ENCODE peak calls at places on chromosomes 2 and 18, in five cellular contexts. G is hypothalamus, I is NCI-H1092 treated with DMSO at 0.1 percent for 48 hours, V is fibroblast of mammary gland, Q is kidney glomerular epithelial cell. Z is an unnamed sample.

GRCh38 chr2:234483568-234484251 is 13.2 kb downstream of the ARL4C start:
- DNase-seq in G (no peak), I (no peak), V (no peak), Q (no peak), Z (peak)

GRCh38 chr2:165970663-165971062 is 17.1 kb upstream of the TTC21B start:
- DNase-seq in G (no peak), I (no peak), V (no peak), Q (no peak), Z (no peak)

GRCh38 chr2:108583903-108584520 is 49.7 kb downstream of the LIMS1 start:
- DNase-seq in G (peak), I (peak), V (peak), Q (peak), Z (peak)

GRCh38 chr2:86621290-86621943 is 2.2 kb downstream of the RNF103 start:
- DNase-seq in G (no peak), I (no peak), V (no peak), Q (peak), Z (peak)

GRCh38 chr2:113274427-113274826 is 4.3 kb downstream of the PAX8 start:
- DNase-seq in G (no peak), I (no peak), V (no peak), Q (no peak), Z (no peak)

GRCh38 chr2:217160103-217160502 is 300.2 kb upstream of the TNP1 start:
- DNase-seq in G (no peak), I (no peak), V (peak), Q (peak), Z (peak)

GRCh38 chr2:127423476-127423840 is 5.2 kb downstream of the PROC start:
- DNase-seq in G (no peak), I (peak), V (no peak), Q (no peak), Z (no peak)

GRCh38 chr18:62566199-62566598 is 43.4 kb downstream of the ZCCHC2 start:
- DNase-seq in G (no peak), I (peak), V (peak), Q (no peak), Z (peak)

GRCh38 chr2:176125215-176126054 is 2.9 kb downstream of the HOXD9 start:
- DNase-seq in G (no peak), I (no peak), V (no peak), Q (no peak), Z (no peak)

GRCh38 chr2:100246163-100247145 is 75.8 kb downstream of the LONRF2 start:
- DNase-seq in G (no peak), I (no peak), V (peak), Q (no peak), Z (peak)

GRCh38 chr2:85790032-85790431 is 36.2 kb downstream of the ATOH8 start:
- DNase-seq in G (no peak), I (no peak), V (no peak), Q (no peak), Z (no peak)

GRCh38 chr18:41466436-41467160 is 488.4 kb upstream of the PIK3C3 start:
- DNase-seq in G (no peak), I (no peak), V (no peak), Q (no peak), Z (no peak)

GRCh38 chr2:103123516-103123915 is 361.7 kb downstream of the TMEM182 start:
- DNase-seq in G (no peak), I (no peak), V (no peak), Q (no peak), Z (no peak)

GRCh38 chr2:75246441-75247167 is 47.3 kb upstream of the TACR1 start:
- DNase-seq in G (no peak), I (no peak), V (no peak), Q (no peak), Z (peak)

GRCh38 chr2:70851704-70852103 is 16.1 kb upstream of the CD207 start:
- DNase-seq in G (no peak), I (no peak), V (peak), Q (no peak), Z (peak)

GRCh38 chr2:181231151-181231550 is 226.0 kb upstream of the ITGA4 start:
- DNase-seq in G (no peak), I (no peak), V (peak), Q (no peak), Z (peak)

GRCh38 chr18:11310476-11311086 is 161.2 kb upstream of the PIEZO2 start:
- DNase-seq in G (no peak), I (no peak), V (peak), Q (peak), Z (peak)

GRCh38 chr18:25561923-25562322 is 210.0 kb upstream of the ZNF521 start:
- DNase-seq in G (no peak), I (no peak), V (peak), Q (no peak), Z (peak)

GRCh38 chr18:62183578-62184195 is 3.2 kb downstream of the PIGN start:
- DNase-seq in G (no peak), I (peak), V (peak), Q (peak), Z (peak)

GRCh38 chr2:163659224-163659623 is 76.6 kb downstream of the FIGN start:
- DNase-seq in G (no peak), I (no peak), V (peak), Q (peak), Z (peak)

GRCh38 chr2:239772721-239773120 is 252.4 kb downstream of the NDUFA10 start:
- DNase-seq in G (no peak), I (no peak), V (no peak), Q (no peak), Z (no peak)

GRCh38 chr2:153109793-153110192 is 368.8 kb downstream of the RPRM start:
- DNase-seq in G (no peak), I (no peak), V (no peak), Q (no peak), Z (no peak)

GRCh38 chr2:9394816-9395215 is 28.5 kb downstream of the ITGB1BP1 start:
- DNase-seq in G (no peak), I (no peak), V (no peak), Q (no peak), Z (no peak)

GRCh38 chr2:149573760-149574159 is 13.8 kb downstream of the MMADHC start:
- DNase-seq in G (no peak), I (no peak), V (peak), Q (no peak), Z (peak)

GRCh38 chr18:49460958-49461601 is 635 bp upstream of the DYM start:
- DNase-seq in G (no peak), I (no peak), V (peak), Q (no peak), Z (peak)

GRCh38 chr2:85395912-85396475 is 14.2 kb downstream of the CAPG start:
- DNase-seq in G (no peak), I (no peak), V (no peak), Q (no peak), Z (no peak)

GRCh38 chr18:355678-356077 is 87.8 kb upstream of the THOC1 start:
- DNase-seq in G (no peak), I (no peak), V (no peak), Q (no peak), Z (no peak)

GRCh38 chr2:98891591-98891990 is 44.4 kb downstream of the CRACDL start:
- DNase-seq in G (no peak), I (no peak), V (no peak), Q (no peak), Z (no peak)

GRCh38 chr18:3305933-3306332 is 44.0 kb downstream of the MYL12B start:
- DNase-seq in G (no peak), I (no peak), V (peak), Q (no peak), Z (peak)

GRCh38 chr2:102418421-102418961 is 4.5 kb upstream of the IL18RAP start:
- DNase-seq in G (no peak), I (no peak), V (no peak), Q (no peak), Z (peak)

GRCh38 chr2:1972428-1972827 is 228.1 kb upstream of the PXDN start:
- DNase-seq in G (peak), I (peak), V (peak), Q (peak), Z (peak)

GRCh38 chr2:239678186-239678490 is 277.3 kb upstream of the HDAC4 start:
- DNase-seq in G (no peak), I (no peak), V (no peak), Q (no peak), Z (no peak)

GRCh38 chr2:101427743-101428142 is 40.4 kb upstream of the CREG2 start:
- DNase-seq in G (no peak), I (no peak), V (no peak), Q (no peak), Z (no peak)

GRCh38 chr2:160747771-160748170 is 254.2 kb upstream of the RBMS1 start:
- DNase-seq in G (no peak), I (no peak), V (peak), Q (peak), Z (peak)

GRCh38 chr2:101223814-101224231 is 28.9 kb upstream of the CNOT11 start:
- DNase-seq in G (no peak), I (no peak), V (no peak), Q (no peak), Z (peak)

GRCh38 chr2:132550285-132550684 is 119.7 kb downstream of the LYPD1 start:
- DNase-seq in G (no peak), I (peak), V (no peak), Q (no peak), Z (no peak)

GRCh38 chr2:239013670-239013960 is 165.7 kb downstream of the TWIST2 start:
- DNase-seq in G (no peak), I (no peak), V (no peak), Q (peak), Z (no peak)

GRCh38 chr2:6772366-6772710 is 93.4 kb downstream of the CMPK2 start:
- DNase-seq in G (no peak), I (no peak), V (no peak), Q (no peak), Z (no peak)